ENCODE peak calls at places on chromosomes 11 and 22, in four cellular contexts. One of them, this sample, is unnamed.
A peak's percentile ranks its signal among the peaks of the same experiment; 100 is the strongest.

GRCh38 chr11:72582206-72583176 is 91.7 kb downstream of the PDE2A start:
- DNase-seq in A549: no peak
- DNase-seq in right atrium auricular region: no peak
- DNase-seq in endodermal cell: peak; percentile 24
- DNase-seq in this sample: no peak

GRCh38 chr11:118476676-118477075 is 40.4 kb downstream of the KMT2A start:
- DNase-seq in endodermal cell: no peak
- DNase-seq in right atrium auricular region: no peak
- DNase-seq in A549: no peak
- DNase-seq in this sample: no peak

GRCh38 chr11:45042560-45042959 is 91.9 kb upstream of the TP53I11 start:
- DNase-seq in endodermal cell: no peak
- DNase-seq in right atrium auricular region: peak; percentile 67
- DNase-seq in A549: peak; percentile 35
- DNase-seq in this sample: no peak

GRCh38 chr11:59625703-59626102 is 10.1 kb upstream of the OSBP start:
- DNase-seq in right atrium auricular region: no peak
- DNase-seq in A549: no peak
- DNase-seq in endodermal cell: no peak
- DNase-seq in this sample: no peak

GRCh38 chr11:134048028-134048427 is 20.8 kb upstream of the JAM3 start:
- DNase-seq in A549: no peak
- DNase-seq in right atrium auricular region: no peak
- DNase-seq in endodermal cell: no peak
- DNase-seq in this sample: no peak

GRCh38 chr11:73950869-73951710 is at the start of gene DNAJB13:
- DNase-seq in A549: peak; percentile 88
- DNase-seq in right atrium auricular region: no peak
- DNase-seq in endodermal cell: peak; percentile 91
- DNase-seq in this sample: no peak

GRCh38 chr22:23772315-23773246 is at the start of gene MMP11:
- DNase-seq in endodermal cell: peak; percentile 91
- DNase-seq in A549: no peak
- DNase-seq in right atrium auricular region: no peak
- DNase-seq in this sample: no peak

GRCh38 chr11:45048870-45049825 is 97.3 kb upstream of the PRDM11 start:
- DNase-seq in right atrium auricular region: peak; percentile 66
- DNase-seq in A549: no peak
- DNase-seq in endodermal cell: no peak
- DNase-seq in this sample: no peak

GRCh38 chr11:109521571-109522086 is 99.6 kb downstream of the C11orf87 start:
- DNase-seq in endodermal cell: no peak
- DNase-seq in right atrium auricular region: no peak
- DNase-seq in A549: no peak
- DNase-seq in this sample: no peak

GRCh38 chr11:272195-272930 is 5.8 kb upstream of the NLRP6 start:
- DNase-seq in endodermal cell: peak; percentile 29
- DNase-seq in A549: no peak
- DNase-seq in right atrium auricular region: no peak
- DNase-seq in this sample: no peak

GRCh38 chr22:46055851-46056168 is 78.8 kb upstream of the WNT7B start:
- DNase-seq in A549: no peak
- DNase-seq in right atrium auricular region: no peak
- DNase-seq in endodermal cell: no peak
- DNase-seq in this sample: no peak

GRCh38 chr11:8650401-8650990 is 32.0 kb downstream of the TRIM66 start:
- DNase-seq in right atrium auricular region: no peak
- DNase-seq in A549: no peak
- DNase-seq in endodermal cell: no peak
- DNase-seq in this sample: no peak

GRCh38 chr22:50530857-50531545 is 1.2 kb upstream of the TYMP start:
- DNase-seq in right atrium auricular region: peak; percentile 92
- DNase-seq in A549: peak; percentile 60
- DNase-seq in endodermal cell: peak; percentile 90
- DNase-seq in this sample: no peak

GRCh38 chr22:37910863-37911262 is 4.8 kb downstream of the MICALL1 start:
- DNase-seq in A549: no peak
- DNase-seq in right atrium auricular region: no peak
- DNase-seq in endodermal cell: peak; percentile 66
- DNase-seq in this sample: no peak

GRCh38 chr22:29071261-29072045 is 1.4 kb upstream of the KREMEN1 start:
- DNase-seq in right atrium auricular region: no peak
- DNase-seq in endodermal cell: peak; percentile 88
- DNase-seq in A549: no peak
- DNase-seq in this sample: no peak

GRCh38 chr11:126526471-126526870 is 171.0 kb downstream of the ST3GAL4 start:
- DNase-seq in right atrium auricular region: no peak
- DNase-seq in endodermal cell: no peak
- DNase-seq in A549: no peak
- DNase-seq in this sample: no peak

GRCh38 chr11:114774599-114775365 is 96.5 kb downstream of the NXPE2 start:
- DNase-seq in right atrium auricular region: no peak
- DNase-seq in endodermal cell: peak; percentile 94
- DNase-seq in A549: peak; percentile 7
- DNase-seq in this sample: peak; percentile 11

GRCh38 chr11:3161309-3161708 is 3.8 kb downstream of the OSBPL5 start:
- DNase-seq in endodermal cell: no peak
- DNase-seq in A549: no peak
- DNase-seq in right atrium auricular region: no peak
- DNase-seq in this sample: no peak

GRCh38 chr22:20399866-20400605 is 6.1 kb downstream of the ZNF74 start:
- DNase-seq in right atrium auricular region: no peak
- DNase-seq in A549: no peak
- DNase-seq in endodermal cell: peak; percentile 10
- DNase-seq in this sample: no peak

GRCh38 chr22:39569066-39569465 is 1.5 kb upstream of the CACNA1I start:
- DNase-seq in A549: no peak
- DNase-seq in endodermal cell: no peak
- DNase-seq in right atrium auricular region: no peak
- DNase-seq in this sample: no peak

GRCh38 chr11:115905331-115905730 is 401.1 kb upstream of the CADM1 start:
- DNase-seq in A549: no peak
- DNase-seq in endodermal cell: no peak
- DNase-seq in right atrium auricular region: no peak
- DNase-seq in this sample: no peak

GRCh38 chr22:39654959-39655579 is 84.5 kb downstream of the CACNA1I start:
- DNase-seq in endodermal cell: peak; percentile 77
- DNase-seq in right atrium auricular region: no peak
- DNase-seq in A549: no peak
- DNase-seq in this sample: no peak

GRCh38 chr11:119471329-119471728 is 48.4 kb upstream of the THY1 start:
- DNase-seq in right atrium auricular region: peak; percentile 28
- DNase-seq in A549: no peak
- DNase-seq in endodermal cell: peak; percentile 72
- DNase-seq in this sample: no peak

GRCh38 chr22:48501231-48501750 is 1326.4 kb downstream of the BRD1 start:
- DNase-seq in right atrium auricular region: no peak
- DNase-seq in A549: no peak
- DNase-seq in endodermal cell: no peak
- DNase-seq in this sample: no peak

GRCh38 chr11:62394825-62395538 is 23.9 kb upstream of the SCGB1A1 start:
- DNase-seq in endodermal cell: peak; percentile 91
- DNase-seq in A549: peak; percentile 93
- DNase-seq in right atrium auricular region: peak; percentile 83
- DNase-seq in this sample: peak; percentile 68

GRCh38 chr11:6757373-6757967 is 14.3 kb downstream of the OR2AG2 start:
- DNase-seq in A549: peak; percentile 35
- DNase-seq in endodermal cell: peak; percentile 83
- DNase-seq in right atrium auricular region: no peak
- DNase-seq in this sample: peak; percentile 15

DNA sequence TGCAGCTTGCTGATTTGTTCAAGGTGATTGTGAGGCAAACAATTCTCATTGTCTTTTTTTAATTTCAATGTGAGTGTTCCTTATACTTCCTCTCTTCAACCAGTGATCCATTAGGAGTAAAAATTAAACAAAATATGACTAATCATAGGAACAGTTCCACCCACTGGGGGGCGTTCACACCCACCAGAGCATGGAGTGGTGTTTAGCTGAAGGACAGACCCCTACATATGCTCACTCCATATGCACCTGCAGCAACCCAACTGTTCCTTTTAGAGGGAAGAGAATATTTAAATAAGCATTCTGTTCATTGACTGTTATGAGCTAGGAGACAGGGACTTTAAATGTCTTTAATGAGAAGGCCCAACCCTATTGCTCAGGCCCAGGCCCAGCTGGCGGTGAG is 78.7 kb upstream of the DRD2 start:
- DNase-seq in A549: no peak
- DNase-seq in endodermal cell: peak; percentile 49
- DNase-seq in right atrium auricular region: no peak
- DNase-seq in this sample: no peak
- TF ChIP-seq CTCF in A549: no peak
- TF ChIP-seq CTCF in endodermal cell: peak; percentile 60
- TF ChIP-seq CTCF in right atrium auricular region: no peak
- TF ChIP-seq CTCF in this sample: no peak

GRCh38 chr11:57776577-57776976 is 15.0 kb downstream of the CTNND1 start:
- DNase-seq in endodermal cell: no peak
- DNase-seq in A549: no peak
- DNase-seq in right atrium auricular region: no peak
- DNase-seq in this sample: no peak

GRCh38 chr11:57776101-57776511 is 14.5 kb downstream of the CTNND1 start:
- DNase-seq in A549: no peak
- DNase-seq in right atrium auricular region: no peak
- DNase-seq in endodermal cell: peak; percentile 76
- DNase-seq in this sample: no peak

GRCh38 chr11:57779275-57779674 is 17.7 kb downstream of the CTNND1 start:
- DNase-seq in right atrium auricular region: no peak
- DNase-seq in endodermal cell: peak; percentile 81
- DNase-seq in A549: peak; percentile 41
- DNase-seq in this sample: no peak

GRCh38 chr11:57777969-57778317 is 16.3 kb downstream of the CTNND1 start:
- DNase-seq in right atrium auricular region: no peak
- DNase-seq in A549: peak; percentile 41
- DNase-seq in endodermal cell: peak; percentile 63
- DNase-seq in this sample: no peak

GRCh38 chr11:57778318-57779037 is 16.9 kb downstream of the CTNND1 start:
- DNase-seq in A549: peak; percentile 88
- DNase-seq in endodermal cell: peak; percentile 94
- DNase-seq in right atrium auricular region: peak; percentile 97
- DNase-seq in this sample: peak; percentile 95
- H3K27ac ChIP-seq in A549: peak overlapping the region; percentile 88
- H3K27ac ChIP-seq in endodermal cell: peak overlapping the region; percentile 98
- H3K27ac ChIP-seq in right atrium auricular region: peak overlapping the region; percentile 79
- H3K27ac ChIP-seq in this sample: peak overlapping the region; percentile 95

DNA sequence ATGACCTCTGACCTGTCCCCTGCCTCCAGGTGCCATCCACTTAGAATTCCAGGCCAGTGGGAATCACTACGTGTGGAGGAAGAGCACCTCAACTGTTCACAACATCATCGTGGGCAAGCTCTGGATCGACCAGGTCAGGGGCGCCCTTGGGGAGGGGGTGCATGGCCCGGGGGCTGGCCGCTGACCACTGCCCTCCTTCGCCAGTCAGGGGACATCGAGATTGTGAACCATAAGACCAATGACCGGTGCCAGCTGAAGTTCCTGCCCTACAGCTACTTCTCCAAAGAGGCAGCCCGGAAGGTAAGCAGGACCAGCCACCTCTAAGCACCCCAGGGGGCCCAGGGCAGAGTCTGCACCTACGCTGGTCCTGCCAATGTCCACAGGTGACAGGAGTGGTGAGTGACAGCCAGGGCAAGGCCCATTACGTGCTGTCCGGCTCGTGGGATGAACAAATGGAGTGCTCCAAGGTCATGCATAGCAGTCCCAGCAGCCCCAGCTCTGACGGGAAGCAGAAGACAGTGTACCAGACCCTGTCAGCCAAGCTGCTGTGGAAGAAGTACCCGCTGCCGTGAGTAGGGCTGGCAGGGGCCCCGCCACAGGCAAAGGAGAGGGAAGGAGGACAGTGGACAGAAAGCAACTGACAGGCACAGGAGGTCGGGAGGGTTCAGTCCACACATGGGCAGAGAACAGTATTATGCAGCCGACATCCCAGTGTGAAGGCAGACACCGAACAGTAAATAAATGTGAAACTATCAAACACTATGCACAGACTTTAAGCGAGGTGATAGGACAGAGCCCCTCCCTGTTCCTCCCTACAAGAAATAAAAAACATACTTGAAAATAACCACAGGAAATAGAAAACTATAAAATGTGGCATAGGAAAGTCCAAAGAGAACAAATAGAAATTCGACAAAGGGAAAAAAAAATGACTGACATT is 74.9 kb downstream of the MORC2 start:
- DNase-seq in A549: no peak
- DNase-seq in endodermal cell: peak; percentile 33
- DNase-seq in right atrium auricular region: no peak
- DNase-seq in this sample: no peak
- H3K4me3 ChIP-seq in A549: no peak overlapping the region
- H3K4me3 ChIP-seq in endodermal cell: no peak overlapping the region
- H3K4me3 ChIP-seq in right atrium auricular region: no peak overlapping the region
- H3K4me3 ChIP-seq in this sample: no peak overlapping the region

GRCh38 chr11:18144243-18144642 is 11.9 kb downstream of the MRGPRX3 start:
- DNase-seq in right atrium auricular region: no peak
- DNase-seq in endodermal cell: no peak
- DNase-seq in A549: no peak
- DNase-seq in this sample: no peak

GRCh38 chr11:18140145-18140544 is 7.8 kb downstream of the MRGPRX3 start:
- DNase-seq in right atrium auricular region: no peak
- DNase-seq in endodermal cell: no peak
- DNase-seq in A549: no peak
- DNase-seq in this sample: no peak

GRCh38 chr11:18145837-18146236 is 13.5 kb downstream of the MRGPRX3 start:
- DNase-seq in right atrium auricular region: no peak
- DNase-seq in A549: no peak
- DNase-seq in endodermal cell: no peak
- DNase-seq in this sample: no peak

DNA sequence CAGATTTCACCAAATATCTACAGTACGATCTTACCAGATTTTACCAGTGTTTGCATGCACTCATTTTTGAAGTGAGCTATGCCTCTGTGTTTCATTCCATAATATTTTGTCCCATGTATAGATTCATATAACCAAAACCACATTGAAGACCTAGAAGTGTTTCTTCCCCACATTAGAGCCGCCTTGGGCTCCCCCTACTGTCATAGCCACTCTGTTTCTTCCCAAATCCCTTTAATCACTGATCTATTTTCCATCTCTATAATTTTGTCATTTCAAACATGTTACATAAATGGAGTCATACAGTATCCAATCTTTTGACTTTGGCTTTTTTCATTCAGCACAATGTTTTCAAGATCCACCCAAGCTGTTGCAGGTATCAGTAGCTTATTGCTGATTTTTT is 12.7 kb downstream of the MRGPRX3 start:
- DNase-seq in right atrium auricular region: no peak
- DNase-seq in A549: peak; percentile 7
- DNase-seq in endodermal cell: no peak
- DNase-seq in this sample: no peak
- TF ChIP-seq CTCF in right atrium auricular region: no peak
- TF ChIP-seq CTCF in A549: peak; percentile 29
- TF ChIP-seq CTCF in endodermal cell: peak; percentile 73
- TF ChIP-seq CTCF in this sample: peak; percentile 20